ENCODE peak calls at places on chromosomes 12 and 14, in nine cellular contexts. W, H, K, R, V, P, J, D and E are unnamed samples.

GRCh38 chr12:93101367-93101766 is 172.3 kb upstream of the EEA1 start:
- DNase-seq in W (no peak), H (no peak), K (no peak), R (no peak), V (no peak), P (no peak), J (no peak), D (no peak), E (no peak)

GRCh38 chr14:20757963-20758362 is 10.2 kb upstream of the EDDM3B start:
- DNase-seq in W (no peak), H (no peak), K (no peak), R (no peak), V (no peak), P (peak; percentile 18), J (no peak), D (peak; percentile 44), E (no peak)

GRCh38 chr12:105930612-105931011 is 208.1 kb downstream of the NUAK1 start:
- DNase-seq in W (no peak), H (no peak), K (no peak), R (no peak), V (no peak), P (peak; percentile 3), J (no peak), D (no peak), E (no peak)

GRCh38 chr12:39931231-39931630 is 174.7 kb downstream of the SLC2A13 start:
- DNase-seq in W (no peak), H (no peak), K (no peak), R (no peak), V (no peak), P (no peak), J (no peak), D (no peak), E (no peak)

GRCh38 chr12:14275886-14276285 is 89.6 kb upstream of the ATF7IP start:
- DNase-seq in W (no peak), H (no peak), K (no peak), R (no peak), V (no peak), P (no peak), J (no peak), D (no peak), E (no peak)

GRCh38 chr14:71238835-71239234 is 331.6 kb downstream of the PCNX1 start:
- DNase-seq in W (no peak), H (no peak), K (no peak), R (no peak), V (no peak), P (no peak), J (peak; percentile 8), D (no peak), E (no peak)

GRCh38 chr12:768434-768833 is 16.1 kb downstream of the WNK1 start:
- DNase-seq in W (no peak), H (no peak), K (no peak), R (no peak), V (no peak), P (no peak), J (no peak), D (no peak), E (no peak)

GRCh38 chr12:110002691-110003515 is 3.7 kb downstream of the ANKRD13A start:
- DNase-seq in W (no peak), H (no peak), K (no peak), R (no peak), V (no peak), P (no peak), J (peak; percentile 26), D (no peak), E (no peak)

GRCh38 chr12:32091696-32092095 is 15.0 kb upstream of the BICD1 start:
- DNase-seq in W (no peak), H (no peak), K (no peak), R (no peak), V (no peak), P (no peak), J (no peak), D (no peak), E (no peak)

GRCh38 chr12:110935588-110935987 is 15.2 kb upstream of the MYL2 start:
- DNase-seq in W (no peak), H (no peak), K (no peak), R (no peak), V (no peak), P (no peak), J (no peak), D (peak; percentile 9), E (no peak)

GRCh38 chr12:113208041-113208934 is 13.0 kb upstream of the TPCN1 start:
- DNase-seq in W (no peak), H (peak; percentile 80), K (no peak), R (peak; percentile 46), V (no peak), P (no peak), J (no peak), D (no peak), E (peak; percentile 23)
- H3K27ac ChIP-seq in W (no peak overlapping the region), H (no peak overlapping the region), K (peak overlapping the region; percentile 56), R (peak overlapping the region; percentile 78), V (peak overlapping the region; percentile 40), P (no peak overlapping the region), J (no peak overlapping the region), D (no peak overlapping the region), E (no peak overlapping the region)

DNA sequence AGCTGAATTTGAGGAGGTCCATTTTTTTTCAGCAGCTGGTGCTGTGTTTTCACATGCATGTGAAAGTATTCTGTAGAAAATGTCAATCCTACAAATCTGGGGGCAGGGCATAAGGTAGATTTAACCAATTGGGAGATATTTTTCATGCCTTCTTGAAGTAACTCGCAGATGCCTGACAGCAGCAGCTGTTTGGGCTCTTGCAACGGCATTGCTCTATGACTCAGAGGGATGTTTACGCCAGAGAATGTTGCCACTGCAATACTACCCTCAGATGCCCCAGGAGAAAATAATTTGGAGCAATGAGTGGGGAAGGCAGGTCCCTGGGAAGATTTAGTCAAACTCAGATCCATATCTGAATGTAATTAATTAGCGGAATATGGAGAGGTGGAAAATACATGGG is 42.5 kb upstream of the MYBPC1 start:
- DNase-seq in W (no peak), H (peak; percentile 65), K (no peak), R (peak; percentile 16), V (no peak), P (peak; percentile 26), J (peak; percentile 20), D (no peak), E (no peak)
- H3K27ac ChIP-seq in W (no peak overlapping the region), H (no peak overlapping the region), K (no peak overlapping the region), R (no peak overlapping the region), V (no peak overlapping the region), P (no peak overlapping the region), J (no peak overlapping the region), D (no peak overlapping the region), E (no peak overlapping the region)

GRCh38 chr12:120229071-120229582 is 28.2 kb upstream of the RPLP0 start:
- DNase-seq in W (peak; percentile 72), H (peak; percentile 40), K (no peak), R (no peak), V (no peak), P (peak; percentile 70), J (peak; percentile 47), D (no peak), E (no peak)

GRCh38 chr12:120230326-120230973 is 29.5 kb upstream of the RPLP0 start:
- DNase-seq in W (peak; percentile 88), H (peak; percentile 96), K (peak; percentile 89), R (peak; percentile 64), V (no peak), P (peak; percentile 90), J (peak; percentile 99), D (peak; percentile 98), E (peak; percentile 97)

GRCh38 chr12:120229583-120230325 is 28.8 kb upstream of the RPLP0 start:
- DNase-seq in W (no peak), H (peak; percentile 79), K (no peak), R (no peak), V (no peak), P (peak; percentile 63), J (peak; percentile 83), D (peak; percentile 68), E (no peak)

GRCh38 chr12:120230974-120231315 is 30.0 kb upstream of the RPLP0 start:
- DNase-seq in W (no peak), H (no peak), K (no peak), R (no peak), V (no peak), P (no peak), J (no peak), D (no peak), E (no peak)

DNA sequence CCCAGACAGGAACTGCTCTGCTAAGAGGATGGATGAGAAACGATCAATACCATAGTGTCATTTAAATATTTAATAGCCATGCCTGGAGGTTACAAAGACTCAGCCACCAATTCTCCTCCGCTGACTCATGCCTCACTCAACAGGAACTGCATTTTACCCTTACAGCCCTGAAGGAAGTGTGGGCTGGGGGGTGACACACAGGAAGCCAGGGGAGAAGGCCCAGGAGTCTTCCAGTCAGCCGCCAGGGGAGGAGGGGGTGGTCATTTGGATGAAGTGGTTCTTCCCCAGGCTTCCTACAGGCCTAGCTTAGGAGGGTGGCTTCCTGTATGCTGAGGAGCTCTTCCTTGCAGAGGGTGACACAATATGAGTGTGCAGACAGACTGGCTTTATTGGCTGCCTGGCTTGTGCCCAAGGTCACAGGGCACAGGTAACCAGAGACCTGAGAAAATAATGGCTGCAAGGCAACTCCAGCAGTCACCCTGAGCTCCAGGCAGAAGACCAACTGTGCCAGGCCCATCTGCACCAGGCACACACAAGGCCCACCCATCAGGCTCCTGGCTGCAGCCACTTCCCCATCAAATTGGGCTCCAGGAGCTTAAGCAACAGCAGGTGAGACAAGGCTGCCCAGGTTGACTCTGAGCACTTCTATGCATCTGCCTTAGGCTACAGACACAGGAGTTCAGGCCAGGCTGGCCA is 30.6 kb upstream of the RPLP0 start:
- DNase-seq in W (peak; percentile 73), H (peak; percentile 97), K (peak; percentile 90), R (no peak), V (no peak), P (peak; percentile 94), J (peak; percentile 100), D (peak; percentile 96), E (peak; percentile 94)
- H3K27ac ChIP-seq in W (peak overlapping the region; percentile 93), H (peak overlapping the region; percentile 99), K (peak overlapping the region; percentile 89), R (peak overlapping the region; percentile 94), V (peak overlapping the region; percentile 77), P (peak overlapping the region; percentile 82), J (peak overlapping the region; percentile 99), D (peak overlapping the region; percentile 86), E (peak overlapping the region; percentile 94)

GRCh38 chr12:124694846-124695497 is 127.6 kb upstream of the NCOR2 start:
- DNase-seq in W (peak; percentile 72), H (no peak), K (peak; percentile 83), R (peak; percentile 62), V (no peak), P (no peak), J (no peak), D (peak; percentile 29), E (peak; percentile 91)
- H3K27ac ChIP-seq in W (peak overlapping the region; percentile 61), H (peak overlapping the region; percentile 2), K (no peak overlapping the region), R (peak overlapping the region; percentile 83), V (no peak overlapping the region), P (no peak overlapping the region), J (no peak overlapping the region), D (no peak overlapping the region), E (no peak overlapping the region)

DNA sequence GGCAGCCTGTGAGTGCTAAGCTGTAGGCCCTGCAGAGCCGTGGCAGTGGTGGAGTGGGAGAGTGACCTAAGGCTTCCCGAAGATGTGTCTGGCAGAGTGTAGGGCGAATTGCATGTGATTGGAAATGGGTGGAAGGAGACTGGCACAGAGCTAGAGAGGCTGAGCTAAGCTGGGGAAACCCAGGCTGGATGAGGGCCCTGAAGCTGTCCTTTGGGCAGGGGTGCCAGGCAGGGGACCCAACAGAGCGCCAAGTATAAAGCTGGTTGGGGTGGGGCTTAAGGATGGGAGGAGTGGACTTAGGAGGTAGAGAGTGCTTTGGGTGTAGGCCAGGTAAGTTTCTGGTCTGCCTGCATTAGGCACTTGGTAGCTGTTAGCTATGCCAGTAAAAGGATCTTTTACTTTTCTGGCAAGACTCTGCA is 47.9 kb downstream of the WDR20 start:
- DNase-seq in W (no peak), H (no peak), K (no peak), R (no peak), V (no peak), P (no peak), J (peak; percentile 27), D (no peak), E (no peak)
- H3K27ac ChIP-seq in W (peak overlapping the region; percentile 65), H (peak overlapping the region; percentile 59), K (peak overlapping the region; percentile 15), R (no peak overlapping the region), V (no peak overlapping the region), P (peak overlapping the region; percentile 53), J (peak overlapping the region; percentile 48), D (no peak overlapping the region), E (peak overlapping the region; percentile 34)

GRCh38 chr14:93967637-93968250 is 8.6 kb downstream of the ASB2 start:
- DNase-seq in W (no peak), H (no peak), K (no peak), R (no peak), V (no peak), P (no peak), J (no peak), D (no peak), E (no peak)
- H3K27ac ChIP-seq in W (no peak overlapping the region), H (no peak overlapping the region), K (peak overlapping the region; percentile 95), R (no peak overlapping the region), V (no peak overlapping the region), P (no peak overlapping the region), J (no peak overlapping the region), D (no peak overlapping the region), E (no peak overlapping the region)